ENCODE peak calls at places on chromosomes 6 and 20, in five cellular contexts. P is testis, E is fibroblast of lung, U is DND-41, Z is heart left ventricle. W is an unnamed sample.

GRCh38 chr20:48217191-48217590 is 431.9 kb upstream of the SULF2 start:
- DNase-seq in P (no peak), U (no peak), Z (no peak), E (no peak), W (no peak)

GRCh38 chr20:50271201-50271600 is 80.6 kb downstream of the CEBPB start:
- DNase-seq in E (no peak), Z (no peak), U (no peak), P (no peak), W (no peak)

GRCh38 chr20:14406495-14406894 is 69.1 kb upstream of the FLRT3 start:
- DNase-seq in P (no peak), U (no peak), Z (no peak), E (peak), W (no peak)

GRCh38 chr6:116847234-116847633 is 18.4 kb upstream of the GPRC6A start:
- DNase-seq in P (no peak), Z (no peak), E (peak), U (no peak), W (no peak)

GRCh38 chr20:42949865-42950264 is 239.8 kb downstream of the PTPRT start:
- DNase-seq in E (no peak), P (no peak), Z (no peak), U (no peak), W (no peak)

GRCh38 chr6:102581378-102582124 is 1188.0 kb downstream of the GRIK2 start:
- DNase-seq in U (no peak), E (no peak), P (no peak), Z (no peak), W (no peak)

GRCh38 chr6:126228001-126228791 is 111.7 kb upstream of the CENPW start:
- DNase-seq in E (no peak), U (no peak), P (no peak), Z (no peak), W (no peak)

GRCh38 chr6:52363222-52363867 is 1.4 kb downstream of the PAQR8 start:
- DNase-seq in P (peak), E (no peak), U (no peak), Z (no peak), W (no peak)

GRCh38 chr6:24545691-24546090 is 50.9 kb downstream of the ALDH5A1 start:
- DNase-seq in Z (no peak), U (no peak), P (no peak), E (no peak), W (no peak)

GRCh38 chr20:20195011-20195705 is 142.8 kb downstream of the CFAP61 start:
- DNase-seq in U (no peak), P (no peak), Z (peak), E (no peak), W (no peak)

GRCh38 chr20:21522479-21523397 is 8.9 kb upstream of the NKX2-2 start:
- DNase-seq in U (no peak), P (no peak), Z (no peak), E (no peak), W (no peak)

DNA sequence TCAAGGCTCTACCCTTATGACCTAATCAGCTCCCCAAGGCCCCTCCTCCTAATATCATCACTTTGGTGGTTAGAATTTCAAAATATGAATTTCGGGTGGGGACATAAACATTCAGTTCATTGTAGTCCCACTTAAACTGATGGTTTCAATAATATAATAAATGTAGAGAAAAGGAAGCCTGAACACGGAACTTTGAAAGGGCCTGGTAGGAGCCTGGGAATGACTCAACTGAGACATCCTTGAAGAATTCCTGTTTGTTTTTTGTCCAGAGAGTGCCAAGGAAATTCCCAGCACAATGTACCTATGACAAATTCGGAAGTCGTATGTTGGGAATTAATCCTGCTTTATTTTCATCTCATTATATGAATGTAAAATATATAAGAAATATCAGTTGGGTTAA is 457.9 kb downstream of the PLCB1 start:
- DNase-seq in Z (no peak), E (no peak), P (no peak), U (no peak), W (no peak)
- H3K27ac ChIP-seq in Z (no peak), E (no peak), P (no peak), U (no peak), W (no peak)

GRCh38 chr6:138107752-138108592 is 753 bp upstream of the PERP start:
- DNase-seq in U (no peak), P (peak), Z (no peak), E (no peak), W (no peak)
- H3K4me3 ChIP-seq in U (no peak), P (peak), Z (peak), E (peak), W (peak)

GRCh38 chr6:112039431-112039770 is 14.5 kb upstream of the CCN6 start:
- DNase-seq in E (no peak), Z (no peak), U (no peak), P (no peak), W (no peak)
- H3K27ac ChIP-seq in E (no peak), Z (no peak), U (no peak), P (no peak), W (no peak)

DNA sequence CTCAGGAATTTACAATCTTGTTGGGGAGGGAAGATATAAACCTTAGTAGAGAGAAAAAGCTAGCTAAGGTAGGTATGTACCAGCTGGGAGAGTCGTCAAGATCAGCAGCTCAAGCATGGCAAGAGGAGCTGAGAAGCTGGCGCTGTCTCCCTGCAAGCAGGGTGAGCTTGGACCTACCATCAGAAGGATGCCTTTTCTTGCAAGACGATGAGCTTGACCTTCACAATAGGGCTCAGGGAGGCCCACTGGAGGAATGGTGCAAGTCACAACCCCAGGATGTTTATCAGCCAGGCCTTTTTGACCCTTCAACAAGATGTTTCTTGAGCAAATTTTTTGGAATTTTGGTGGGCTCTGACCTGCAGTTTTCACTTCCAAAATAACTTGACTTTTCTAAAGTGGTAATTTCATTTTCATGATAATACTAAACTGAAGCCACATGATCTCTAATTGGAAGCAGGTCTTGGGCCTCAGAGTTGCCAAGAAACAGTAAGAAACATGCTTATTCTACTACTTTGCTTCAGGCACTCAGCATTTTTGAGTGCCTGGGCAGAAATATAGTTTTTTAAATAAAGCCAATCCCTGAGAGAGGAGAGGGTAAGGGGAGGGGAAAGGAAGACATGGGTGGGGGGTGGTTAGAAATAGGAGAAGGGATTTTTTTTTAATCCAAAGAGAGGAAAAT is 258.1 kb downstream of the CLIC5 start:
- DNase-seq in Z (no peak), E (no peak), P (peak), U (no peak), W (no peak)
- H3K4me3 ChIP-seq in Z (no peak), E (no peak), P (no peak), U (no peak), W (no peak)